ENCODE peak calls at places on chromosome 13, in four cellular contexts. A, S, T and D are unnamed samples.

GRCh38 chr13:112653821-112654220 is 36.0 kb upstream of the ATP11A start:
- ATAC-seq in T (no peak), S (no peak), A (peak; percentile 49), D (no peak)

GRCh38 chr13:113096052-113096744 is 9.4 kb upstream of the F7 start:
- ATAC-seq in A (no peak), S (no peak), T (no peak), D (no peak)

GRCh38 chr13:40968416-40969000 is 50.6 kb downstream of the ELF1 start:
- ATAC-seq in S (no peak), A (no peak), T (no peak), D (no peak)

GRCh38 chr13:98853791-98854191 is 101.3 kb upstream of the SLC15A1 start:
- ATAC-seq in S (peak; percentile 83), A (peak; percentile 100), T (no peak), D (peak; percentile 95)

GRCh38 chr13:33207616-33207964 is 78.0 kb downstream of the STARD13 start:
- ATAC-seq in T (no peak), A (no peak), S (no peak), D (no peak)

GRCh38 chr13:44573071-44573470 is 3.1 kb downstream of the TSC22D1 start:
- ATAC-seq in A (no peak), S (no peak), T (no peak), D (no peak)

GRCh38 chr13:114136576-114136975 is 4.2 kb upstream of the RASA3 start:
- ATAC-seq in A (no peak), S (no peak), T (no peak), D (no peak)

GRCh38 chr13:113997845-113998751 is 24.2 kb upstream of the C13orf46 start:
- ATAC-seq in S (no peak), T (peak; percentile 53), A (peak; percentile 77), D (no peak)

GRCh38 chr13:42474954-42475353 is 99.0 kb upstream of the TNFSF11 start:
- ATAC-seq in T (no peak), S (no peak), A (peak; percentile 93), D (peak; percentile 66)